ENCODE peak calls at places on chromosomes 4 and X, in nine cellular contexts. N, U, T, B, V, Q, E, I and H are unnamed samples.

GRCh38 chrX:6184900-6185515 is 43.7 kb downstream of the NLGN4X start:
- DNase-seq in Q (no peak), U (no peak), B (no peak), V (no peak), T (no peak), E (no peak), I (no peak), N (peak), H (peak)

GRCh38 chr4:184273166-184274147 is 55.8 kb upstream of the ENPP6 start:
- DNase-seq in T (no peak), E (no peak), V (no peak), I (no peak), Q (no peak), B (no peak), N (no peak), U (no peak), H (no peak)

GRCh38 chr4:130336585-130337217 is 1240.7 kb downstream of the C4orf33 start:
- DNase-seq in V (no peak), T (no peak), N (no peak), Q (peak), B (peak), E (no peak), U (no peak), I (peak), H (peak)

GRCh38 chr4:101593666-101594065 is 196.9 kb upstream of the BANK1 start:
- DNase-seq in I (no peak), N (no peak), U (no peak), Q (no peak), E (no peak), V (no peak), T (no peak), B (no peak), H (no peak)

GRCh38 chr4:125389713-125390112 is 75.0 kb downstream of the FAT4 start:
- DNase-seq in T (no peak), I (peak), N (no peak), U (no peak), B (peak), V (no peak), E (no peak), Q (peak), H (no peak)

GRCh38 chrX:131792789-131793462 is 230.2 kb upstream of the STK26 start:
- DNase-seq in B (peak), N (peak), V (no peak), I (peak), U (peak), T (no peak), Q (peak), E (no peak), H (no peak)

GRCh38 chr4:158536833-158537232 is 15.2 kb downstream of the RXFP1 start:
- DNase-seq in T (no peak), U (no peak), Q (no peak), I (no peak), V (no peak), N (no peak), E (no peak), B (no peak), H (no peak)

GRCh38 chr4:79232555-79232954 is 93.3 kb downstream of the NAA11 start:
- DNase-seq in T (no peak), B (no peak), N (no peak), I (no peak), V (no peak), Q (no peak), E (no peak), U (no peak), H (no peak)

GRCh38 chr4:72186714-72187113 is 154.9 kb downstream of the NPFFR2 start:
- DNase-seq in U (no peak), E (no peak), T (no peak), B (no peak), Q (no peak), V (no peak), I (no peak), N (no peak), H (no peak)

GRCh38 chrX:76248901-76249300 is 76.0 kb downstream of the PBDC1 start:
- DNase-seq in E (no peak), Q (no peak), T (no peak), N (no peak), B (no peak), V (no peak), I (no peak), U (no peak), H (no peak)

GRCh38 chrX:111169141-111169540 is 73.2 kb downstream of the PAK3 start:
- DNase-seq in U (no peak), Q (no peak), E (no peak), V (no peak), T (no peak), N (no peak), B (no peak), I (no peak), H (no peak)

GRCh38 chrX:46375831-46376230 is 169.4 kb downstream of the ZNF674 start:
- DNase-seq in I (no peak), T (no peak), E (no peak), V (no peak), Q (no peak), N (no peak), B (peak), U (no peak), H (no peak)

GRCh38 chr4:26238426-26238781 is 82.4 kb upstream of the RBPJ start:
- DNase-seq in N (no peak), B (no peak), U (peak), V (no peak), T (no peak), Q (no peak), I (no peak), E (no peak), H (no peak)

GRCh38 chr4:168830777-168831512 is 179.1 kb downstream of the CBR4 start:
- DNase-seq in T (no peak), E (no peak), U (no peak), B (no peak), Q (no peak), N (no peak), V (no peak), I (no peak), H (no peak)

GRCh38 chrX:111719426-111720210 is 38.6 kb downstream of the ALG13 start:
- DNase-seq in U (no peak), Q (peak), V (no peak), N (no peak), E (no peak), B (peak), I (peak), T (no peak), H (peak)

GRCh38 chr4:67587156-67587555 is 28.6 kb downstream of the STAP1 start:
- DNase-seq in U (no peak), E (no peak), Q (no peak), N (no peak), B (no peak), V (no peak), T (no peak), I (no peak), H (no peak)

GRCh38 chrX:8639949-8640348 is 92.0 kb downstream of the ANOS1 start:
- DNase-seq in E (peak), N (no peak), I (no peak), B (no peak), T (no peak), U (no peak), Q (no peak), V (no peak), H (no peak)

GRCh38 chr4:137300776-137301175 is 231.5 kb downstream of the PCDH18 start:
- DNase-seq in B (no peak), T (no peak), V (no peak), U (no peak), I (peak), E (no peak), N (no peak), Q (no peak), H (no peak)

GRCh38 chrX:23503835-23504539 is 163.3 kb upstream of the PRDX4 start:
- DNase-seq in I (peak), E (no peak), N (no peak), U (peak), T (no peak), B (peak), Q (peak), V (peak), H (no peak)

GRCh38 chr4:151429957-151430548 is 21.1 kb downstream of the FHIP1A start:
- DNase-seq in B (no peak), T (no peak), E (no peak), U (no peak), N (no peak), Q (no peak), I (peak), V (no peak), H (peak)

GRCh38 chr4:153409412-153409811 is 56.7 kb upstream of the TMEM131L start:
- DNase-seq in B (no peak), I (peak), N (no peak), U (no peak), E (no peak), V (no peak), Q (peak), T (no peak), H (no peak)

GRCh38 chr4:160142579-160142978 is 1039.7 kb downstream of the RAPGEF2 start:
- DNase-seq in V (no peak), E (no peak), T (no peak), I (no peak), N (no peak), U (no peak), Q (no peak), B (no peak), H (peak)

GRCh38 chr4:147110968-147111367 is 165.3 kb upstream of the TTC29 start:
- DNase-seq in I (peak), E (no peak), N (no peak), Q (peak), U (no peak), T (no peak), V (no peak), B (no peak), H (no peak)

GRCh38 chr4:24730256-24731001 is 64.9 kb upstream of the SOD3 start:
- DNase-seq in Q (peak), T (no peak), U (peak), B (no peak), N (no peak), V (peak), I (peak), E (no peak), H (no peak)

GRCh38 chr4:136495076-136495475 is 1037.2 kb downstream of the PCDH18 start:
- DNase-seq in T (no peak), E (no peak), U (no peak), V (no peak), N (no peak), I (no peak), Q (no peak), B (no peak), H (no peak)

GRCh38 chrX:50430917-50431316 is 39.7 kb downstream of the DGKK start:
- DNase-seq in I (no peak), V (no peak), Q (no peak), N (no peak), B (no peak), E (no peak), U (no peak), T (no peak), H (no peak)

GRCh38 chr4:38857354-38858096 is 908 bp upstream of the TLR6 start:
- DNase-seq in U (no peak), Q (peak), I (peak), E (no peak), B (peak), N (no peak), T (no peak), V (peak), H (peak)

GRCh38 chr4:2138846-2139500 is 79.8 kb downstream of the NAT8L start:
- DNase-seq in V (no peak), E (peak), Q (no peak), I (no peak), U (no peak), N (no peak), B (no peak), T (no peak), H (no peak)

GRCh38 chrX:118983513-118983912 is 9.1 kb downstream of the LONRF3 start:
- DNase-seq in I (no peak), N (no peak), B (no peak), E (no peak), U (peak), T (no peak), Q (no peak), V (no peak), H (no peak)

GRCh38 chrX:23844502-23845138 is 61.6 kb downstream of the SAT1 start:
- DNase-seq in B (no peak), E (no peak), Q (peak), V (no peak), T (no peak), U (peak), N (no peak), I (peak), H (no peak)

GRCh38 chrX:132751043-132751690 is 207.3 kb downstream of the HS6ST2 start:
- DNase-seq in E (no peak), I (no peak), V (no peak), N (no peak), B (no peak), Q (no peak), T (no peak), U (no peak), H (no peak)

GRCh38 chr4:117137143-117137542 is 51.8 kb upstream of the TRAM1L1 start:
- DNase-seq in I (peak), T (no peak), B (peak), U (no peak), E (no peak), Q (peak), V (no peak), N (no peak), H (no peak)

GRCh38 chr4:6509587-6509986 is 37.2 kb upstream of the PPP2R2C start:
- DNase-seq in E (no peak), V (no peak), I (no peak), U (no peak), Q (peak), N (no peak), T (no peak), B (peak), H (no peak)

DNA sequence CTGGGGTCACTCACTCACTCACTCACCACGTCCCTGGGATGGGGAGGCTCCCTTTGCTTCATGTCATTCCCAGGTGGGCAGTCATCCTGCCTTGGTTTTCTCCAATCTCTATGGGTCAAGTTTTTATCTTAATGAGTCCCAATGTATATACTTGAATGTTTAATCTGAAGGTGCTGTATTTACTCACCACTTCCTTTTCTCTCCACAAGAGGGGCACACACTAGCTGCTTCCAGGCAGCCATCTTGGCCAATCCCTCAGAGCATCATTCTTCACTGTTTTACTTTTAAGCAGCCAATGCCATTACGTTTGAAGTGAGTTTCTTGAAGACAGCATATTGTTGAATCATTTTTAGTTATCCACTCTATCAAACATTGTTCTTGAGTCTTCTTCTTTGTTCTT is 153.4 kb upstream of the ARSJ start:
- DNase-seq in I (no peak), U (no peak), B (peak), T (no peak), V (no peak), E (no peak), Q (no peak), N (no peak), H (no peak)
- TF ChIP-seq CTCF in I (peak), U (peak), B (no peak), T (no peak), V (no peak), E (peak), Q (peak), N (no peak), H (no peak)

DNA sequence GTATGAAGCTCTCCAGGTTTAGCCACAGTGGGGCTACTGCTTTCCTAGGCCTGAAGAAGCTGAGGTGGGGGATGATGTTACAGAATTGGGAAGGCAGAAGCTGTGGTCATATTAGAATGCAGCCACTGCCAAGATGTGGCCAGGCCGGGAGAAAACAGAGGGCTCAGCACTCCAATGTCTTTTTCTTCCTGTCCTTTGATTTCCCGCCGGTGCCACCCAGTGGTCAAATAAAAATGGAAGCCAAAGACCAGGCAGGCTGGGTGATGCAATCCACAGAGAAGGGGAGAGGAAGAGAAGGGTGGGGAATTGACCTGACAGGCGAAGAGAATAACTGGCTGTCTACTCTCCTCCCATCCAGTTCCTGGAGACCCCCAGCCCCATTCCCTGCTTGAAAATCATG is 94.9 kb upstream of the SHISA3 start:
- DNase-seq in Q (no peak), V (no peak), U (peak), E (peak), T (no peak), N (no peak), B (peak), I (peak), H (no peak)
- TF ChIP-seq CTCF in Q (peak), V (peak), U (no peak), E (peak), T (no peak), N (no peak), B (no peak), I (peak), H (peak)

GRCh38 chr4:43048570-43048969 is 156.1 kb downstream of the GRXCR1 start:
- DNase-seq in V (no peak), T (no peak), B (no peak), N (no peak), Q (no peak), E (no peak), U (no peak), I (no peak), H (no peak)
- TF ChIP-seq CTCF in V (no peak), T (no peak), B (no peak), N (no peak), Q (no peak), E (no peak), U (no peak), I (no peak), H (no peak)

GRCh38 chr4:3827616-3828492 is 61.7 kb downstream of the ADRA2C start:
- DNase-seq in T (no peak), Q (peak), V (peak), N (no peak), I (peak), E (no peak), U (peak), B (peak), H (no peak)
- TF ChIP-seq CTCF in T (no peak), Q (no peak), V (no peak), N (no peak), I (no peak), E (no peak), U (no peak), B (no peak), H (no peak)

GRCh38 chr4:55158957-55159356 is 33.6 kb upstream of the KDR start:
- DNase-seq in T (no peak), B (no peak), V (no peak), E (no peak), U (no peak), Q (no peak), N (no peak), I (no peak), H (no peak)
- TF ChIP-seq CTCF in T (no peak), B (no peak), V (no peak), E (no peak), U (no peak), Q (peak), N (no peak), I (no peak), H (no peak)

GRCh38 chrX:10325606-10326005 is 168.8 kb downstream of the CLCN4 start:
- DNase-seq in I (peak), Q (peak), T (no peak), U (no peak), N (no peak), E (no peak), V (no peak), B (peak), H (no peak)
- TF ChIP-seq CTCF in I (no peak), Q (no peak), T (no peak), U (no peak), N (no peak), E (no peak), V (no peak), B (no peak), H (no peak)

GRCh38 chr4:174717788-174718187 is 111.3 kb downstream of the GLRA3 start:
- DNase-seq in T (no peak), I (no peak), Q (no peak), N (no peak), E (no peak), U (no peak), B (no peak), V (no peak), H (no peak)

GRCh38 chr4:174713181-174713580 is 115.9 kb downstream of the GLRA3 start:
- DNase-seq in V (no peak), U (no peak), I (no peak), Q (no peak), E (no peak), N (no peak), B (no peak), T (no peak), H (no peak)

GRCh38 chr4:174713821-174714220 is 115.2 kb downstream of the GLRA3 start:
- DNase-seq in Q (no peak), T (no peak), I (no peak), N (no peak), B (no peak), V (no peak), E (no peak), U (no peak), H (no peak)

GRCh38 chr4:174716986-174717770 is 111.9 kb downstream of the GLRA3 start:
- DNase-seq in E (no peak), N (no peak), B (no peak), U (no peak), I (no peak), V (no peak), T (no peak), Q (no peak), H (no peak)

GRCh38 chr4:174714393-174715211 is 114.4 kb downstream of the GLRA3 start:
- DNase-seq in E (peak), I (peak), B (peak), N (no peak), Q (peak), T (no peak), V (no peak), U (peak), H (peak)
- TF ChIP-seq CTCF in E (peak), I (peak), B (peak), N (no peak), Q (peak), T (peak), V (peak), U (peak), H (peak)